ENCODE peak calls at places on chromosomes 13 and 19, in six cellular contexts. X is A549, M is endothelial cell of umbilical vein, K is GM12878, Y is K562, G is HepG2. J is an unnamed sample.

GRCh38 chr13:96223231-96223630 is 133.3 kb downstream of the HS6ST3 start:
- DNase-seq in M (no peak), G (no peak), X (no peak), K (no peak), Y (no peak), J (no peak)

GRCh38 chr19:46428278-46429141 is at the start of gene PNMA8C:
- DNase-seq in X (no peak), G (no peak), K (no peak), M (peak), Y (peak), J (peak)

GRCh38 chr13:30481241-30481760 is 15.6 kb upstream of the HMGB1 start:
- DNase-seq in Y (no peak), M (no peak), X (no peak), K (no peak), G (no peak), J (no peak)

GRCh38 chr13:35649162-35649561 is 172.7 kb upstream of the MAB21L1 start:
- DNase-seq in M (no peak), K (no peak), G (no peak), X (no peak), Y (no peak), J (peak)

GRCh38 chr19:52993342-52994178 is 20.2 kb upstream of the ERVV-1 start:
- DNase-seq in M (peak), Y (peak), K (no peak), X (no peak), G (no peak), J (peak)

GRCh38 chr19:31355330-31356289 is 6.4 kb upstream of the TSHZ3 start:
- DNase-seq in X (no peak), G (no peak), Y (no peak), M (no peak), K (no peak), J (no peak)

GRCh38 chr13:22138947-22139346 is 468.1 kb downstream of the FGF9 start:
- DNase-seq in X (no peak), M (no peak), G (no peak), K (no peak), Y (no peak), J (no peak)

GRCh38 chr19:10346509-10346908 is 7.1 kb upstream of the ICAM3 start:
- DNase-seq in X (no peak), G (peak), M (no peak), Y (no peak), K (no peak), J (peak)

GRCh38 chr13:113922412-113923118 is 51.3 kb downstream of the C13orf46 start:
- DNase-seq in M (no peak), G (no peak), K (no peak), X (no peak), Y (no peak), J (no peak)

GRCh38 chr19:3576696-3577443 is 4.1 kb downstream of the HMG20B start:
- DNase-seq in Y (peak), G (no peak), K (no peak), X (no peak), M (peak), J (no peak)

GRCh38 chr19:51702103-51702753 is 9.1 kb downstream of the SPACA6 start:
- DNase-seq in G (no peak), K (no peak), Y (peak), X (peak), M (peak), J (no peak)

GRCh38 chr13:29698106-29698505 is 102.6 kb upstream of the SLC7A1 start:
- DNase-seq in X (no peak), K (no peak), M (no peak), Y (no peak), G (no peak), J (no peak)

GRCh38 chr19:14440049-14440448 is 6.9 kb downstream of the PKN1 start:
- DNase-seq in X (no peak), G (no peak), M (peak), Y (peak), K (peak), J (peak)

GRCh38 chr13:102580552-102581169 is 16.1 kb upstream of the TPP2 start:
- DNase-seq in M (peak), K (no peak), G (peak), X (no peak), Y (peak), J (peak)

GRCh38 chr19:13430790-13431582 is 75.3 kb downstream of the CACNA1A start:
- DNase-seq in M (peak), G (peak), X (peak), K (no peak), Y (peak), J (peak)

GRCh38 chr13:76425930-76426329 is 460.3 kb downstream of the KCTD12 start:
- DNase-seq in Y (no peak), M (peak), G (no peak), K (no peak), X (no peak), J (no peak)

GRCh38 chr13:49367640-49368431 is 76.0 kb downstream of the CAB39L start:
- DNase-seq in K (no peak), X (no peak), Y (no peak), G (no peak), M (no peak), J (no peak)

GRCh38 chr19:4694211-4694987 is 24.3 kb upstream of the MYDGF start:
- DNase-seq in X (peak), M (peak), K (no peak), Y (peak), G (no peak), J (peak)

DNA sequence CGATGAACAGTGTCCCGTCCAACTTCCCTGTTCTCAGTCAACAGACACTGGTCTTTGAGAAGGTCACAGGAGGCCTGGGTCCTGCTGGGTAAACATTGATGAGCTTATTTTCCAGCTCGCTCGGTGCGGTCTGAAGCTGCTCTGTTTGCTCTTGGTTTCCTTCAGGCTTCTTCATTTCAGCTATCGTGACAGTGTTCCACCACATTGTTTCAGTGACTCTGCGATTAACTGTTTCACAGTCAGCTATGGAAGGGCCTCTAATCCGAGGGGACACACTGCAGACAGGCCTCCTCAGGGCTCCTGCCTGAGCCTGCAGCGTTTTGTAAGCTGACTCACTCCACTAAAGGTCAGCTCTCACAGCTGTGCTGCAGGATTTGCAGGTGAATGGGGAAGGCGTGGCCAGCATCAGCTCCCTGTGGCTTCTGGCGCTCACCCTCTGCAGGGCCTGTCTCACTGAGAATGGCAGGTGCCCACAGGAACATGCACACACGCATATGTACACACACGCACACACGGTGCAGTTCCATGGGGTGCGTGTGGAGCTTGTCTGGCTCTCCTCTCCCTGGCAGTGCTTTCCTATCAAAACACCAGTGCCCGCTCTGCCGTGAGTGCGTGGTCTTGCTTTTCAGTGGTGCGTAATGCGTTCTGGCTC is 62.9 kb upstream of the MCF2L start:
- DNase-seq in Y (no peak), K (no peak), M (no peak), X (no peak), G (peak), J (no peak)
- TF ChIP-seq MYC in Y (no peak), K (no peak), M (no peak), X (no peak), G (peak), J (no peak)

GRCh38 chr19:57615346-57615745 is 1.3 kb downstream of the ZNF134 start:
- DNase-seq in M (no peak), Y (no peak), K (no peak), G (no peak), X (no peak), J (no peak)

GRCh38 chr19:57611113-57611512 is 2.9 kb upstream of the ZNF134 start:
- DNase-seq in Y (no peak), X (no peak), M (no peak), K (no peak), G (no peak), J (no peak)

DNA sequence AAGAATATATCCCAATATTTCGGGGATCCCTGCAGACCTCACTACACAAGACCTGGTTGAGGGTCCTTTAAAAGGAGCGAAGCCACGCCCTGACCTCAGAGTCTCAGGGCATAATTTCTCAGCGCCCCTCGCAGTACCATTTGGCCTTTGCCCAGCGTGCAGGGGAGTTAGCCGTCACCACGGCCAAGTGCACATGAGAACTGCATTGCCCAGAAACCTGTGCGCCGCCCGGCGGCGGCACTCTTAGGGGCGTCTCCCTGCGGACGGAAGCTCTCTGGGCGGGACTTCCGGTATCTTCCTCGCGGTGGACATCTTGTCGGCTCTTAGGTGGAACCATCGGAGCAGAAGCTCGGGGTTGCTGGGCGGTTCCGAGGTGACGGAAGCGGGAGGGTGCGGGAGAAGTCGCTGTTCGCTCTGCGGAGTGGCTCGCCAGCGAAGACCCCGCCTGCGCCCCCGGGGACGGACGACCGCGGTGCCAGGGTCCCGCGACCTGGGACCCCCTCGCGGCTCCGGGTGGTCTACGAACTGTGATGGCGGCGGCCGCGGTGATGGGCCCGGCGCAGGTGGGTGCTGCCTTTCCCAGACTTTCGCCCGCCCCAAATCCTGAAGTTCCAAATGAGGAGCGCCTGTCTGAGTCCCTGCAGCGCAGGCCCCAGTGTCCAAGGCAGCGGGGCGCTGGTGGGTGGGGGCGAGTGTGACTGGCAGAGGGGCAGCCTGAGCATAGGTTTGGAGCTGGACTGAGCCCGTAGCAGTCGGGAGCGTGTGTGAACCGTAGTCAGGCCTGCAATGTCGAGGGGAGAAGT is at the start of gene ZNF134:
- DNase-seq in K (peak), X (peak), Y (peak), M (peak), G (peak), J (peak)
- TF ChIP-seq CTCF in K (no peak), X (no peak), Y (no peak), M (no peak), G (peak), J (no peak)

DNA sequence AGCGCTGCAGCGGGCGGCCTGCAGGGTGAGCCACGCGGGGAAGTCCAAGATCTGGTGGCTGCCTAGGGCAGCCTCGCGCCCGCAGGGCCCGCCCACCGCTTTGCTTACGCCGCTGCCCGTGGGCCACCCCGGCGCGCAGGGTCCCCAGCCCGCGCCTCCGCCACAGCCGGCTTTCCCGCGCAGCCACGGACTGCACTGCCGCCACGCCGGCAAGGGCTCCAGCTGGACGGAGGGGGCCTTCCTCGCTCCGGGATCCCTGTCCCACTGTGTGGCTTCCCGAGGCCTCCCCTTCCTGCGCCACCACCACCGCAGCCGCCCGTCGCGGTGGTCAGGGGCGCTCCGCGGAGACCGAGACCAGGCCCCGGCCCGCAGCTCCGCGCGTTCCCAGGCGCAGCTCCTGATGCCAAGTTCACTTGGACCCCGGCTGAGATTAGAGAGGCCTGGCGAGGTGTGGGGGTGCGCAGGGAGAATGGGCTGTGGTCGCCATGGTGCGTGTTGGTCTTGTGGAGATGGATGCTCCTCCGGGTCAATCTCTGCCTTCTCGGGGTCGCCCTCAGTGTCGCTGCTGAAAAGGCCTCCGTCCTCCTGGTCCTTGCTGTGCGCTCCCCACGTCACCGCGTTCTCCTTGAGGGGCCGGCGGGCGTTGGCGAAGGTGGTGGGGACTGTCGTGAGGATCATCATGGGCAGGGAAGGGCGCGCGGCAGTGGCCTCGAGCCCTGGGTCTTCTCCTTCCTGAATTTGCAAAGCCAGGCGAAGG is 17.9 kb upstream of the RNF17 start:
- DNase-seq in X (no peak), M (no peak), K (no peak), Y (no peak), G (no peak), J (no peak)
- TF ChIP-seq MAX in X (no peak), M (no peak), K (no peak), Y (no peak), G (no peak), J (no peak)

GRCh38 chr19:40322951-40323615 is 25.1 kb downstream of the C19orf47 start:
- DNase-seq in K (no peak), G (no peak), M (no peak), Y (no peak), X (no peak), J (no peak)
- TF ChIP-seq MYC in K (no peak), G (no peak), M (no peak), Y (no peak), X (no peak), J (no peak)

DNA sequence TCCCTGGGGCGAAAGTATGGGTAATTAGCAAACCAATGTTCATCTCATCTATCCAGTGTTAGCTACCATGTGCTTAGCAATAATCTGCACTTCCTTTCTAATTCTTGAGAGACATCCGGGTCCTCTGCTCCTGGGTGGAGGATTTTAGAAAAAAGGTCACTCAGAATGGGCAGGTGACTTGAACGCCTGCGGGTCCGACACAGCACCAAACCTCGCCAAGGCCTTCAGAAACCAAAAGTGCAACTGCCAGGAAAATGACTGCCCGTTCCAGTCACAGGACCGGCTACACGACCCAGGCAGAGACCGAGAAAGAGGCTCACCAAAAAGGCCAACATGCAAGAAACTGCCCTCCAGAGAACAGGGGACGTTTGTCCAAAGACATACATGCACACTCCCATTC is 39.9 kb downstream of the ZNF146 start:
- DNase-seq in M (no peak), Y (no peak), G (no peak), X (no peak), K (no peak), J (no peak)
- TF ChIP-seq CTCF in M (no peak), Y (no peak), G (no peak), X (no peak), K (no peak), J (no peak)

GRCh38 chr19:49691243-49692101 is 556 bp downstream of the CPT1C start:
- DNase-seq in K (no peak), Y (no peak), M (peak), G (no peak), X (no peak), J (peak)
- TF ChIP-seq MAX in K (no peak), Y (no peak), M (peak), G (no peak), X (no peak), J (no peak)

GRCh38 chr13:34044660-34045080 is 226.7 kb downstream of the RFC3 start:
- DNase-seq in X (peak), Y (no peak), M (peak), G (no peak), K (no peak), J (no peak)
- TF ChIP-seq MYC in X (no peak), Y (no peak), M (no peak), G (no peak), K (no peak), J (no peak)

GRCh38 chr13:91162180-91162579 is 185.3 kb upstream of the MIR17HG start:
- DNase-seq in Y (no peak), K (no peak), M (no peak), G (no peak), X (no peak), J (peak)
- TF ChIP-seq CTCF in Y (no peak), K (no peak), M (no peak), G (peak), X (no peak), J (no peak)